ENCODE peak calls at places on chromosomes 6 and 20, in nine cellular contexts. One of them, this sample, is unnamed.

GRCh38 chr6:2632368-2632767 is 118.4 kb downstream of the MYLK4 start:
- DNase-seq in pancreas: no peak
- DNase-seq in neural crest cell: no peak
- DNase-seq in fibroblast of the aortic adventitia: peak; percentile 58
- DNase-seq in Calu3: no peak
- DNase-seq in GM12865: no peak
- DNase-seq in Peyer's patch: no peak
- DNase-seq in GM23338: no peak
- DNase-seq in adrenal gland: peak; percentile 39
- DNase-seq in this sample: no peak

GRCh38 chr20:24405810-24406209 is 63.6 kb upstream of the SYNDIG1 start:
- DNase-seq in pancreas: no peak
- DNase-seq in neural crest cell: no peak
- DNase-seq in fibroblast of the aortic adventitia: no peak
- DNase-seq in Calu3: no peak
- DNase-seq in GM12865: no peak
- DNase-seq in Peyer's patch: no peak
- DNase-seq in GM23338: no peak
- DNase-seq in adrenal gland: no peak
- DNase-seq in this sample: no peak

GRCh38 chr6:8065519-8065911 is 1.3 kb upstream of the BLOC1S5 start:
- DNase-seq in pancreas: no peak
- DNase-seq in neural crest cell: no peak
- DNase-seq in fibroblast of the aortic adventitia: no peak
- DNase-seq in Calu3: no peak
- DNase-seq in GM12865: peak; percentile 65
- DNase-seq in Peyer's patch: no peak
- DNase-seq in GM23338: no peak
- DNase-seq in adrenal gland: no peak
- DNase-seq in this sample: peak; percentile 64

GRCh38 chr6:149028767-149029405 is 282.1 kb downstream of the UST start:
- DNase-seq in pancreas: peak; percentile 77
- DNase-seq in neural crest cell: peak; percentile 70
- DNase-seq in fibroblast of the aortic adventitia: peak; percentile 98
- DNase-seq in Calu3: peak; percentile 61
- DNase-seq in GM12865: peak; percentile 95
- DNase-seq in Peyer's patch: peak; percentile 77
- DNase-seq in GM23338: peak; percentile 90
- DNase-seq in adrenal gland: peak; percentile 82
- DNase-seq in this sample: peak; percentile 74

GRCh38 chr20:21767739-21768223 is 62.3 kb downstream of the PAX1 start:
- DNase-seq in pancreas: no peak
- DNase-seq in neural crest cell: peak; percentile 56
- DNase-seq in fibroblast of the aortic adventitia: no peak
- DNase-seq in Calu3: no peak
- DNase-seq in GM12865: no peak
- DNase-seq in Peyer's patch: no peak
- DNase-seq in GM23338: peak; percentile 87
- DNase-seq in adrenal gland: peak; percentile 62
- DNase-seq in this sample: peak; percentile 3

GRCh38 chr6:19298422-19298821 is 538.7 kb upstream of the ID4 start:
- DNase-seq in pancreas: no peak
- DNase-seq in neural crest cell: no peak
- DNase-seq in fibroblast of the aortic adventitia: no peak
- DNase-seq in Calu3: no peak
- DNase-seq in GM12865: no peak
- DNase-seq in Peyer's patch: no peak
- DNase-seq in GM23338: peak; percentile 32
- DNase-seq in adrenal gland: no peak
- DNase-seq in this sample: no peak

GRCh38 chr6:85506441-85507093 is 56.7 kb downstream of the NT5E start:
- DNase-seq in pancreas: no peak
- DNase-seq in neural crest cell: no peak
- DNase-seq in fibroblast of the aortic adventitia: no peak
- DNase-seq in Calu3: no peak
- DNase-seq in GM12865: peak; percentile 21
- DNase-seq in Peyer's patch: no peak
- DNase-seq in GM23338: no peak
- DNase-seq in adrenal gland: no peak
- DNase-seq in this sample: peak; percentile 42

GRCh38 chr6:155530219-155530834 is 74.7 kb upstream of the NOX3 start:
- DNase-seq in pancreas: no peak
- DNase-seq in neural crest cell: no peak
- DNase-seq in fibroblast of the aortic adventitia: peak; percentile 72
- DNase-seq in Calu3: peak; percentile 12
- DNase-seq in GM12865: peak; percentile 75
- DNase-seq in Peyer's patch: no peak
- DNase-seq in GM23338: peak; percentile 35
- DNase-seq in adrenal gland: peak; percentile 53
- DNase-seq in this sample: peak; percentile 35

GRCh38 chr20:57211949-57212889 is 54.2 kb downstream of the BMP7 start:
- DNase-seq in pancreas: peak; percentile 83
- DNase-seq in neural crest cell: peak; percentile 51
- DNase-seq in fibroblast of the aortic adventitia: peak; percentile 72
- DNase-seq in Calu3: peak; percentile 87
- DNase-seq in GM12865: no peak
- DNase-seq in Peyer's patch: peak; percentile 66
- DNase-seq in GM23338: peak; percentile 71
- DNase-seq in adrenal gland: peak; percentile 22
- DNase-seq in this sample: no peak

GRCh38 chr20:19653328-19653727 is 104.7 kb upstream of the RIN2 start:
- DNase-seq in pancreas: no peak
- DNase-seq in neural crest cell: no peak
- DNase-seq in fibroblast of the aortic adventitia: no peak
- DNase-seq in Calu3: no peak
- DNase-seq in GM12865: no peak
- DNase-seq in Peyer's patch: no peak
- DNase-seq in GM23338: no peak
- DNase-seq in adrenal gland: peak; percentile 40
- DNase-seq in this sample: no peak

GRCh38 chr6:135686784-135687301 is 164.7 kb upstream of the PDE7B start:
- DNase-seq in pancreas: no peak
- DNase-seq in neural crest cell: no peak
- DNase-seq in fibroblast of the aortic adventitia: peak; percentile 51
- DNase-seq in Calu3: no peak
- DNase-seq in GM12865: no peak
- DNase-seq in Peyer's patch: no peak
- DNase-seq in GM23338: no peak
- DNase-seq in adrenal gland: no peak
- DNase-seq in this sample: no peak

GRCh38 chr20:39069976-39070375 is 107.8 kb downstream of the DHX35 start:
- DNase-seq in pancreas: no peak
- DNase-seq in neural crest cell: no peak
- DNase-seq in fibroblast of the aortic adventitia: no peak
- DNase-seq in Calu3: no peak
- DNase-seq in GM12865: no peak
- DNase-seq in Peyer's patch: no peak
- DNase-seq in GM23338: no peak
- DNase-seq in adrenal gland: no peak
- DNase-seq in this sample: no peak

GRCh38 chr20:21901470-21902275 is 196.2 kb downstream of the PAX1 start:
- DNase-seq in pancreas: no peak
- DNase-seq in neural crest cell: no peak
- DNase-seq in fibroblast of the aortic adventitia: peak; percentile 42
- DNase-seq in Calu3: no peak
- DNase-seq in GM12865: no peak
- DNase-seq in Peyer's patch: no peak
- DNase-seq in GM23338: no peak
- DNase-seq in adrenal gland: peak; percentile 27
- DNase-seq in this sample: no peak

DNA sequence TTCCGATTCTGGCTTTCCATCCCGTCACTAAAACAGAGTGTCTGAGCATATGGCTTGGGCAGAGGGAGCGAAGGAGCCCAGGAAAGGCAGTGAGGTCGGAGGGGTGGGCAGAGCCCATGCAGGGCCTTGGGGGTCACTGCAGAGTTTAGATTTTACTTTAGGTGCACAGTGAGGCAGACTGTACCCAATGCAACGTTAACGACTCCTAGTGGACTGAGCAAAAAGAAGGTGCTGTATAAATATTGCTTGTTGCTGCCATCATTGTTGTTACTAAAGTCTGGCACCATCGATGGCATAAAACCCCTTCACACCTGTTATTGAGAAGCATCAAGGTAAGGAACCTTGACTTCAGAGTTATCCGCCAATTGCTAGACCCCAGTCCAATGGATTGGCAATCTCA is 119.0 kb downstream of the EYA2 start:
- DNase-seq in pancreas: no peak
- DNase-seq in neural crest cell: no peak
- DNase-seq in fibroblast of the aortic adventitia: no peak
- DNase-seq in Calu3: no peak
- DNase-seq in GM12865: no peak
- DNase-seq in Peyer's patch: no peak
- DNase-seq in GM23338: no peak
- DNase-seq in adrenal gland: no peak
- DNase-seq in this sample: no peak
- TF ChIP-seq CTCF in pancreas: no peak
- TF ChIP-seq CTCF in neural crest cell: no peak
- TF ChIP-seq CTCF in fibroblast of the aortic adventitia: no peak
- TF ChIP-seq CTCF in Calu3: no peak
- TF ChIP-seq CTCF in GM12865: no peak
- TF ChIP-seq CTCF in Peyer's patch: no peak
- TF ChIP-seq CTCF in GM23338: peak; percentile 28
- TF ChIP-seq CTCF in adrenal gland: no peak
- TF ChIP-seq CTCF in this sample: no peak

DNA sequence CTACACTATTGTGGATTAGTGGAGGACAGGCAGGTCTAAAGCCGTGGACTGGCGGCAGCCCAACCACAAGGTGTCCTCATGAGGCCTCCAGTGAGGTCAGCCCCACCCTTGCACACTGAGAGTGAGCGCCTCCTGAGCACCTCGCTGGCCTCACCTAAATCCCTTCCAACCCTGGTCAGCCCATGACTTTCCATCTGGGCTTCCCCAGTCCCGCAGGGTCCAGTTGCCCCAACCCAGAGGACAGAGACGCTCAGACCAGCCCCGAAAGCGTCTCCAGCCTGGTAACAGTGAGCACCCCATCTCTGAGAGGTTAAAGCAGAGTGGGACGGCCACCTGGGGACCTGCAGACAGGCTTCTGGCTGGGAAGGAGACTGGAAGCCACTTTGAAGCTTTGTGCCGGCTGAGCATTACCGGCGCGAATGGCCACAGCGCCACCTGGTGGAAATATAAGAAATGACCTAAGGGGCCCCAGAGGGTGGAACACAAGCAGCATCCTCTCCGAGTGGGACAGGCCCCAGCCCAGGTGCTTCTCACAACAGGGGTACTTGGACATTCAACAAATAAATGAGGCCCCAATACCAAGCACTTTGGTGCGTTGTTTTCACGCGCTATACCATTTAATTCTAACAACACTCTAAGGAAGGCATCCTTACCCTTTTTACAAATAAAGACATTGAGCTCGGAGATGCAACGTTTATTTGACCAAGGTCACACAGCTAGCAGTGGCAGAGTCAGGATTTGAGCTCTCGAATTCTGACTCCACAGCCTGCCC is 65.7 kb upstream of the TOP1 start:
- DNase-seq in pancreas: peak; percentile 41
- DNase-seq in neural crest cell: peak; percentile 82
- DNase-seq in fibroblast of the aortic adventitia: peak; percentile 60
- DNase-seq in Calu3: peak; percentile 90
- DNase-seq in GM12865: peak; percentile 75
- DNase-seq in Peyer's patch: peak; percentile 89
- DNase-seq in GM23338: peak; percentile 85
- DNase-seq in adrenal gland: peak; percentile 71
- DNase-seq in this sample: peak; percentile 78
- TF ChIP-seq CTCF in pancreas: peak; percentile 87
- TF ChIP-seq CTCF in neural crest cell: peak; percentile 91
- TF ChIP-seq CTCF in fibroblast of the aortic adventitia: peak; percentile 82
- TF ChIP-seq CTCF in Calu3: peak; percentile 97
- TF ChIP-seq CTCF in GM12865: peak; percentile 83
- TF ChIP-seq CTCF in Peyer's patch: peak; percentile 75
- TF ChIP-seq CTCF in GM23338: peak; percentile 86
- TF ChIP-seq CTCF in adrenal gland: peak; percentile 98
- TF ChIP-seq CTCF in this sample: peak; percentile 96

GRCh38 chr6:125193208-125193607 is 39.6 kb downstream of the TPD52L1 start:
- DNase-seq in pancreas: no peak
- DNase-seq in neural crest cell: no peak
- DNase-seq in fibroblast of the aortic adventitia: no peak
- DNase-seq in Calu3: no peak
- DNase-seq in GM12865: no peak
- DNase-seq in Peyer's patch: no peak
- DNase-seq in GM23338: no peak
- DNase-seq in adrenal gland: no peak
- DNase-seq in this sample: no peak

GRCh38 chr6:125190667-125191066 is 37.1 kb downstream of the TPD52L1 start:
- DNase-seq in pancreas: no peak
- DNase-seq in neural crest cell: no peak
- DNase-seq in fibroblast of the aortic adventitia: no peak
- DNase-seq in Calu3: no peak
- DNase-seq in GM12865: no peak
- DNase-seq in Peyer's patch: no peak
- DNase-seq in GM23338: peak; percentile 34
- DNase-seq in adrenal gland: no peak
- DNase-seq in this sample: no peak

GRCh38 chr6:125191916-125192609 is 38.5 kb downstream of the TPD52L1 start:
- DNase-seq in pancreas: peak; percentile 54
- DNase-seq in neural crest cell: peak; percentile 15
- DNase-seq in fibroblast of the aortic adventitia: peak; percentile 86
- DNase-seq in Calu3: peak; percentile 57
- DNase-seq in GM12865: peak; percentile 74
- DNase-seq in Peyer's patch: peak; percentile 83
- DNase-seq in GM23338: peak; percentile 89
- DNase-seq in adrenal gland: peak; percentile 80
- DNase-seq in this sample: peak; percentile 79

GRCh38 chr6:125194980-125195379 is 41.4 kb downstream of the TPD52L1 start:
- DNase-seq in pancreas: no peak
- DNase-seq in neural crest cell: no peak
- DNase-seq in fibroblast of the aortic adventitia: no peak
- DNase-seq in Calu3: no peak
- DNase-seq in GM12865: no peak
- DNase-seq in Peyer's patch: no peak
- DNase-seq in GM23338: no peak
- DNase-seq in adrenal gland: no peak
- DNase-seq in this sample: no peak

DNA sequence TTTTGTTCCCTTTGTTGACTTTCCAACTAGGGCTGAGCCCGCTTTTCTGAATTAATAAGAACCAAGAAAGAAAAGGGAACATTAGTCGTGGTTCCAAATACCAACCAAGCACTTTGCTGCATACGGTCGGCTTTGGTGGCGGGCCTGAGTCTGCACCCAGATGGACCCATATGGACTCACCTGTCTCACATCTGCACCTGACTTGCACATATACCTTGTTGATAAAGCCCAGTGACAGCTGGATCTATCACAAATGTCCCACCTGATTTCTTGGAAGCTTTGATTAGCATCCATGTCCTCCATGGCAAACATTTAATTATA is 39.0 kb downstream of the TPD52L1 start:
- DNase-seq in pancreas: no peak
- DNase-seq in neural crest cell: no peak
- DNase-seq in fibroblast of the aortic adventitia: no peak
- DNase-seq in Calu3: no peak
- DNase-seq in GM12865: no peak
- DNase-seq in Peyer's patch: no peak
- DNase-seq in GM23338: no peak
- DNase-seq in adrenal gland: no peak
- DNase-seq in this sample: no peak
- TF ChIP-seq CTCF in pancreas: no peak
- TF ChIP-seq CTCF in neural crest cell: peak; percentile 11
- TF ChIP-seq CTCF in fibroblast of the aortic adventitia: no peak
- TF ChIP-seq CTCF in Calu3: peak; percentile 9
- TF ChIP-seq CTCF in GM12865: no peak
- TF ChIP-seq CTCF in Peyer's patch: no peak
- TF ChIP-seq CTCF in GM23338: no peak
- TF ChIP-seq CTCF in adrenal gland: no peak
- TF ChIP-seq CTCF in this sample: peak; percentile 25

GRCh38 chr20:672975-673604 is 2.5 kb downstream of the SCRT2 start:
- DNase-seq in pancreas: no peak
- DNase-seq in neural crest cell: no peak
- DNase-seq in fibroblast of the aortic adventitia: no peak
- DNase-seq in Calu3: no peak
- DNase-seq in GM12865: no peak
- DNase-seq in Peyer's patch: no peak
- DNase-seq in GM23338: peak; percentile 73
- DNase-seq in adrenal gland: no peak
- DNase-seq in this sample: peak; percentile 15
- TF ChIP-seq CTCF in pancreas: no peak
- TF ChIP-seq CTCF in neural crest cell: peak; percentile 32
- TF ChIP-seq CTCF in fibroblast of the aortic adventitia: peak; percentile 32
- TF ChIP-seq CTCF in Calu3: no peak
- TF ChIP-seq CTCF in GM12865: peak; percentile 17
- TF ChIP-seq CTCF in Peyer's patch: no peak
- TF ChIP-seq CTCF in GM23338: peak; percentile 75
- TF ChIP-seq CTCF in adrenal gland: no peak
- TF ChIP-seq CTCF in this sample: peak; percentile 13